ENCODE peak calls at places on chromosomes 16 and 17, in nine cellular contexts. I is Peyer's patch, O is PC-9, T is GM23248, V is thoracic aorta, F is aorta, B is brain microvascular endothelial cell, Z is tibial artery, C is neural progenitor cell. U is an unnamed sample.

GRCh38 chr17:80028030-80028429 is 7.6 kb downstream of the TBC1D16 start:
- DNase-seq in V (no peak), F (no peak), Z (no peak), T (no peak), C (no peak), B (no peak), O (no peak), I (no peak), U (no peak)

GRCh38 chr17:32240745-32241144 is 24.9 kb upstream of the RHBDL3 start:
- DNase-seq in T (peak), B (peak), V (no peak), O (no peak), I (no peak), Z (no peak), F (no peak), C (no peak), U (no peak)

GRCh38 chr17:76410328-76410965 is 26.0 kb downstream of the SPHK1 start:
- DNase-seq in O (no peak), V (no peak), F (no peak), T (no peak), I (no peak), Z (peak), B (no peak), C (no peak), U (no peak)

GRCh38 chr17:20983359-20983637 is 59.5 kb downstream of the USP22 start:
- DNase-seq in C (no peak), Z (no peak), I (peak), F (no peak), V (no peak), O (no peak), T (no peak), B (no peak), U (no peak)

GRCh38 chr17:39962642-39963220 is at the start of gene GSDMA:
- DNase-seq in V (no peak), Z (no peak), I (no peak), B (no peak), O (no peak), C (no peak), T (no peak), F (no peak), U (no peak)

GRCh38 chr17:43755389-43755875 is 3.2 kb downstream of the SOST start:
- DNase-seq in C (peak), T (no peak), B (no peak), Z (no peak), V (no peak), F (no peak), O (no peak), I (no peak), U (no peak)

GRCh38 chr17:8965394-8966168 is at the start of gene PIK3R5:
- DNase-seq in C (peak), V (no peak), Z (peak), O (no peak), B (no peak), I (peak), F (peak), T (no peak), U (peak)

GRCh38 chr17:73803867-73804539 is 159.8 kb upstream of the SDK2 start:
- DNase-seq in O (no peak), C (no peak), B (no peak), F (no peak), V (no peak), I (peak), Z (no peak), T (no peak), U (no peak)

GRCh38 chr17:19897108-19897854 is 29.5 kb upstream of the ULK2 start:
- DNase-seq in T (no peak), B (no peak), F (no peak), C (no peak), O (no peak), V (no peak), Z (no peak), I (peak), U (no peak)

GRCh38 chr16:9957433-9957832 is 224.8 kb downstream of the GRIN2A start:
- DNase-seq in I (no peak), C (no peak), F (no peak), V (no peak), B (no peak), T (no peak), Z (no peak), O (no peak), U (no peak)

GRCh38 chr17:62805234-62805633 is 2.9 kb downstream of the MARCHF10 start:
- DNase-seq in F (no peak), T (peak), I (no peak), O (no peak), Z (no peak), C (no peak), V (no peak), B (no peak), U (no peak)

GRCh38 chr16:87203060-87203656 is 114.0 kb downstream of the C16orf95 start:
- DNase-seq in O (peak), F (peak), T (peak), C (peak), Z (peak), B (peak), I (peak), V (no peak), U (peak)

GRCh38 chr17:80080081-80080480 is 21.3 kb upstream of the GAA start:
- DNase-seq in Z (no peak), F (no peak), B (peak), I (no peak), O (no peak), T (peak), C (no peak), V (no peak), U (no peak)

GRCh38 chr17:3911271-3912053 is 4.8 kb downstream of the P2RX1 start:
- DNase-seq in T (no peak), Z (peak), O (no peak), I (peak), B (no peak), V (no peak), C (no peak), F (peak), U (no peak)

GRCh38 chr17:4853195-4853762 is 20.1 kb downstream of the MINK1 start:
- DNase-seq in O (no peak), V (no peak), Z (no peak), C (no peak), I (no peak), T (no peak), B (no peak), F (no peak), U (no peak)

GRCh38 chr16:7381671-7382070 is 49.0 kb downstream of the RBFOX1 start:
- DNase-seq in B (no peak), V (no peak), F (no peak), C (no peak), Z (no peak), O (no peak), T (no peak), I (no peak), U (no peak)

GRCh38 chr16:72066747-72067146 is 3.7 kb downstream of the HPR start:
- DNase-seq in C (peak), I (no peak), T (peak), O (peak), Z (no peak), B (peak), V (no peak), F (no peak), U (no peak)

GRCh38 chr17:5680766-5681165 is 96.5 kb upstream of the NLRP1 start:
- DNase-seq in C (no peak), V (no peak), Z (no peak), O (no peak), T (no peak), B (no peak), I (no peak), F (no peak), U (no peak)

GRCh38 chr17:44987194-44987882 is 19.2 kb upstream of the C1QL1 start:
- DNase-seq in T (peak), I (no peak), O (no peak), F (no peak), B (no peak), C (peak), V (no peak), Z (no peak), U (no peak)

GRCh38 chr17:3647769-3648540 is 11.4 kb downstream of the CTNS start:
- DNase-seq in F (no peak), Z (no peak), T (peak), I (peak), C (peak), V (no peak), O (peak), B (peak), U (no peak)

GRCh38 chr17:14471052-14471451 is 170.2 kb downstream of the HS3ST3B1 start:
- DNase-seq in T (peak), C (no peak), O (no peak), F (no peak), V (no peak), B (peak), I (no peak), Z (no peak), U (no peak)

GRCh38 chr16:77212736-77213541 is 13.7 kb downstream of the SYCE1L start:
- DNase-seq in O (peak), Z (no peak), F (peak), V (no peak), B (no peak), I (peak), T (peak), C (peak), U (peak)

GRCh38 chr16:78478267-78478821 is 378.9 kb downstream of the WWOX start:
- DNase-seq in C (peak), O (peak), Z (no peak), T (no peak), I (no peak), B (no peak), F (no peak), V (no peak), U (no peak)

GRCh38 chr16:23508589-23509440 is 1.5 kb downstream of the GGA2 start:
- DNase-seq in I (no peak), C (peak), O (no peak), T (peak), Z (no peak), V (no peak), F (peak), B (peak), U (no peak)

GRCh38 chr17:79587421-79587820 is 23.4 kb downstream of the RBFOX3 start:
- DNase-seq in C (no peak), I (no peak), T (no peak), V (no peak), F (no peak), O (no peak), Z (no peak), B (no peak), U (no peak)

GRCh38 chr17:47882695-47883588 is 13.1 kb upstream of the SP2 start:
- DNase-seq in F (no peak), O (no peak), V (no peak), C (no peak), Z (no peak), B (no peak), I (peak), T (no peak), U (peak)

GRCh38 chr17:43034623-43035293 is 9.7 kb downstream of the RND2 start:
- DNase-seq in F (no peak), C (no peak), I (no peak), Z (no peak), T (no peak), B (no peak), O (no peak), V (no peak), U (no peak)

GRCh38 chr16:73142995-73143394 is 95.1 kb upstream of the ZFHX3 start:
- DNase-seq in T (no peak), O (no peak), Z (no peak), I (no peak), F (no peak), B (no peak), C (no peak), V (no peak), U (no peak)

GRCh38 chr17:40266882-40267281 is 20.8 kb upstream of the CDC6 start:
- DNase-seq in B (no peak), C (no peak), T (no peak), Z (no peak), F (no peak), O (no peak), V (no peak), I (peak), U (no peak)

GRCh38 chr16:58243528-58244004 is 45.7 kb upstream of the CSNK2A2 start:
- DNase-seq in O (peak), B (no peak), C (no peak), F (no peak), I (peak), V (no peak), Z (no peak), T (no peak), U (no peak)

GRCh38 chr17:50934672-50935200 is 68.6 kb upstream of the TOB1 start:
- DNase-seq in I (no peak), F (no peak), C (no peak), B (no peak), V (no peak), O (no peak), T (no peak), Z (no peak), U (no peak)

GRCh38 chr17:15930426-15930825 is 14.5 kb upstream of the ADORA2B start:
- DNase-seq in V (no peak), I (no peak), F (no peak), Z (no peak), B (no peak), O (no peak), T (peak), C (no peak), U (no peak)

GRCh38 chr16:1871974-1872635 is at the start of gene MEIOB:
- DNase-seq in Z (no peak), T (peak), I (peak), F (no peak), B (peak), C (peak), V (no peak), O (peak), U (peak)

GRCh38 chr17:31915456-31916100 is 14.1 kb upstream of the UTP6 start:
- DNase-seq in C (no peak), O (no peak), Z (no peak), I (no peak), F (no peak), V (no peak), T (peak), B (no peak), U (no peak)

GRCh38 chr17:7415784-7416183 is 4.3 kb upstream of the SPEM1 start:
- DNase-seq in I (no peak), Z (no peak), C (no peak), T (no peak), F (no peak), B (no peak), V (no peak), O (no peak), U (no peak)

GRCh38 chr17:62064029-62064790 is 868 bp downstream of the MED13 start:
- DNase-seq in F (no peak), Z (no peak), T (peak), B (no peak), V (no peak), O (no peak), I (no peak), C (no peak), U (no peak)

GRCh38 chr16:29978564-29979270 is 5.0 kb downstream of the TAOK2 start:
- DNase-seq in T (no peak), I (peak), F (no peak), B (no peak), C (no peak), O (no peak), V (no peak), Z (no peak), U (peak)

GRCh38 chr16:67571464-67571863 is 9.1 kb downstream of the CTCF start:
- DNase-seq in T (peak), F (no peak), C (no peak), V (no peak), O (no peak), B (no peak), Z (no peak), I (no peak), U (no peak)

GRCh38 chr17:42422412-42422957 is 571 bp downstream of the CAVIN1 start:
- DNase-seq in F (peak), T (peak), C (peak), I (peak), Z (peak), O (peak), B (no peak), V (no peak), U (peak)

GRCh38 chr17:20271016-20271610 is 196.2 kb downstream of the LGALS9B start:
- DNase-seq in T (no peak), C (no peak), I (no peak), V (no peak), B (peak), F (no peak), O (no peak), Z (no peak), U (no peak)

DNA sequence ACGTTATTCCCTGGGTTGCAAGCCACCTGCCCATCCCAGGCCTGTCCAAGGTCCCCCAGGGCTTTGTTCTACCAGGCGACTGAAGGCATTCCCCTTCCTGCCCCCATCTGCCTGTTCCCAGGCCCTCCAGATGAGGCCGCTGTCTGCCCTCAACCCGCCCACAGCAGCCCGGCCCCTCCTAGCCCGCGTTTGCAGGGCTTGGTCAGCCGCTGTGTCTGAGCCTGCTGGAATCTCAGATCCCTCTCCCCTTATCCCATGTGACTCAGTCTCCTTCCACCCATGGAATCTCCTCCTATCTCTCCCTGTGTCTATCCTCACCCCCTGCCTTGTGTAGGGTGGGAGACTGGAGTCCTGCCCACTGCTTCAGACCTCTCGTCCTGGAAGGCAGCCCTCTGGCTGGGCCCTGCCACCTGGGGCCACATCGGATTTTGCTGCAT is 186.0 kb upstream of the TNRC6C start:
- DNase-seq in B (peak), I (peak), T (peak), O (peak), F (peak), Z (peak), V (no peak), C (peak), U (peak)
- H3K27ac ChIP-seq in B (no peak), I (no peak), T (no peak), O (no peak), F (no peak), Z (no peak), V (no peak), C (no peak), U (no peak)

GRCh38 chr17:82342361-82343079 is 9.0 kb upstream of the SECTM1 start:
- DNase-seq in F (no peak), Z (no peak), T (no peak), B (no peak), C (no peak), I (no peak), V (no peak), O (no peak), U (no peak)

GRCh38 chr17:82343560-82343959 is 10.0 kb upstream of the SECTM1 start:
- DNase-seq in C (no peak), F (no peak), B (no peak), I (no peak), T (no peak), Z (no peak), O (no peak), V (no peak), U (no peak)

GRCh38 chr17:82344175-82344907 is 10.8 kb upstream of the SECTM1 start:
- DNase-seq in C (no peak), B (no peak), O (no peak), F (no peak), V (no peak), Z (no peak), T (no peak), I (no peak), U (no peak)

GRCh38 chr17:82338858-82339633 is 5.5 kb upstream of the SECTM1 start:
- DNase-seq in B (peak), O (peak), V (no peak), C (peak), F (peak), T (peak), I (peak), Z (no peak), U (no peak)

GRCh38 chr17:82339634-82340580 is 6.3 kb upstream of the SECTM1 start:
- DNase-seq in O (no peak), C (no peak), F (peak), T (no peak), V (no peak), B (no peak), Z (no peak), I (peak), U (peak)
- H3K4me3 ChIP-seq in O (peak), C (no peak), F (peak), T (peak), V (peak), B (peak), Z (peak), I (peak), U (peak)

GRCh38 chr17:38353084-38353604 is 1.5 kb downstream of the SOCS7 start:
- DNase-seq in T (no peak), C (no peak), B (no peak), V (no peak), I (no peak), Z (no peak), O (no peak), F (no peak), U (no peak)
- H3K27ac ChIP-seq in T (no peak), C (no peak), B (no peak), V (peak), I (no peak), Z (peak), O (no peak), F (no peak), U (peak)

GRCh38 chr17:57481901-57482300 is 225.6 kb downstream of the MSI2 start:
- DNase-seq in C (no peak), F (no peak), I (no peak), O (no peak), V (no peak), T (peak), Z (no peak), B (peak), U (no peak)
- H3K4me3 ChIP-seq in C (no peak), F (no peak), I (no peak), O (no peak), V (no peak), T (peak), Z (no peak), B (no peak), U (no peak)

GRCh38 chr16:84026601-84027000 is 16.0 kb downstream of the SLC38A8 start:
- DNase-seq in C (peak), F (no peak), I (no peak), B (no peak), V (no peak), T (no peak), Z (no peak), O (no peak), U (no peak)
- H3K27ac ChIP-seq in C (no peak), F (no peak), I (no peak), B (no peak), V (no peak), T (no peak), Z (no peak), O (no peak), U (no peak)

GRCh38 chr17:49315974-49316570 is 46.0 kb downstream of the ZNF652 start:
- DNase-seq in O (no peak), V (no peak), T (peak), B (peak), I (no peak), C (no peak), Z (no peak), F (no peak), U (no peak)
- H3K4me3 ChIP-seq in O (no peak), V (peak), T (peak), B (no peak), I (no peak), C (no peak), Z (no peak), F (no peak), U (no peak)

GRCh38 chr17:17098426-17099035 is 56.3 kb downstream of the MPRIP start:
- DNase-seq in B (no peak), I (no peak), F (no peak), Z (peak), C (no peak), O (no peak), T (peak), V (no peak), U (no peak)
- H3K27ac ChIP-seq in B (no peak), I (no peak), F (peak), Z (peak), C (peak), O (peak), T (peak), V (peak), U (peak)

U was measured in lower lobe of right lung.